ENCODE peak calls at places on chromosome 7, in seven cellular contexts. G is ascending aorta, T is left ventricle myocardium inferior, E is neural progenitor cell, D is mucosa of descending colon, C is ovary, P is A673. A is an unnamed sample.

GRCh38 chr7:47513741-47514241 is 68.1 kb downstream of the TNS3 start:
- DNase-seq in T (no peak), G (no peak), P (no peak), C (no peak), E (peak; percentile 29), D (no peak), A (no peak)

GRCh38 chr7:105787071-105787470 is 89.3 kb downstream of the ATXN7L1 start:
- DNase-seq in D (no peak), E (no peak), P (no peak), C (no peak), T (no peak), G (no peak), A (no peak)

GRCh38 chr7:80517177-80517804 is 5.4 kb upstream of the GNAT3 start:
- DNase-seq in P (no peak), T (no peak), E (no peak), D (no peak), G (no peak), C (no peak), A (no peak)

GRCh38 chr7:114715907-114716306 is 206.0 kb upstream of the MDFIC start:
- DNase-seq in D (no peak), G (no peak), E (no peak), C (no peak), P (no peak), T (no peak), A (no peak)

GRCh38 chr7:113379746-113380145 is 261.4 kb upstream of the SMIM30 start:
- DNase-seq in P (no peak), C (no peak), G (no peak), D (no peak), T (no peak), E (no peak), A (no peak)

GRCh38 chr7:131880078-131880477 is 323.6 kb upstream of the PODXL start:
- DNase-seq in T (no peak), E (no peak), G (no peak), D (no peak), C (no peak), P (no peak), A (no peak)

GRCh38 chr7:128831178-128831993 is 1.2 kb downstream of the FLNC start:
- DNase-seq in T (peak; percentile 71), G (peak; percentile 80), C (peak; percentile 43), D (no peak), E (peak; percentile 75), P (no peak), A (no peak)

GRCh38 chr7:135414850-135415439 is 95.0 kb downstream of the CNOT4 start:
- DNase-seq in C (no peak), G (no peak), E (peak; percentile 75), P (peak; percentile 64), D (no peak), T (no peak), A (no peak)

GRCh38 chr7:104341545-104341944 is 13.1 kb downstream of the LHFPL3 start:
- DNase-seq in P (peak; percentile 29), G (no peak), T (no peak), D (no peak), E (peak; percentile 50), C (no peak), A (no peak)

GRCh38 chr7:30422922-30423321 is 55.7 kb downstream of the NOD1 start:
- DNase-seq in D (no peak), G (no peak), C (no peak), P (peak; percentile 24), E (no peak), T (no peak), A (no peak)

GRCh38 chr7:81457858-81458522 is 311.9 kb downstream of the HGF start:
- DNase-seq in D (no peak), T (no peak), E (no peak), C (no peak), P (peak; percentile 63), G (no peak), A (peak; percentile 63)

GRCh38 chr7:65265959-65266519 is 107.6 kb upstream of the ZNF92 start:
- DNase-seq in P (no peak), D (no peak), T (no peak), E (no peak), G (no peak), C (no peak), A (no peak)

DNA sequence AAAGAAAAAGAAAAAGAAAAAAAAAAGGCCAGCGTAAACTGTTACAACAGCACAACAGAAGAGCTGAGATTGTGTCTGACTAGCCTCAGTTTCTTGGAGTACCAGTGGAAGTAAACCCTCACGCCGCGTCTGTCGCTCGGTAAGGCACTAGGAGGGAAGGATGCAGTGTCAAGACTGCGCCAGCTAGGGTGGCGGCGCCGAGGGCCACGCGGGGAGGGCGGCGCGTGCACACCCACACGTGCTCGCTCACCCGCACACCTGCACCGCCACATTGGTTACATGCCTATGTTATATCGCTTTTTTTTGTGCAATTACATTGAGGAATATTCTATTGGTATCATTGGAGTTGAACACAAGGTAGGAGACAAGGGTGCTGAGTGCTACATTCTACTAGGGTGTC is 48.2 kb downstream of the CLEC2L start:
- DNase-seq in E (no peak), G (peak; percentile 41), P (no peak), T (no peak), C (no peak), D (no peak), A (no peak)
- H3K36me3 ChIP-seq in E (no peaks in the 10 kb centered on the region), G (peaks cover 60% of the 10 kb centered on the region), P (no peaks in the 10 kb centered on the region), T (peaks cover 77% of the 10 kb centered on the region), C (no peaks in the 10 kb centered on the region), D (no peaks in the 10 kb centered on the region), A (no peaks in the 10 kb centered on the region)

GRCh38 chr7:92567460-92567859 is 22.7 kb downstream of the FAM133B start:
- DNase-seq in E (no peak), P (no peak), C (no peak), G (no peak), D (no peak), T (no peak), A (no peak)
- H3K36me3 ChIP-seq in E (peaks cover 27% of the 10 kb centered on the region), P (peaks cover 53% of the 10 kb centered on the region), C (no peaks in the 10 kb centered on the region), G (peaks cover 76% of the 10 kb centered on the region), D (peaks cover 4% of the 10 kb centered on the region), T (peaks cover 92% of the 10 kb centered on the region), A (peaks cover 76% of the 10 kb centered on the region)

GRCh38 chr7:27920281-27920946 is 180.5 kb downstream of the TAX1BP1 start:
- DNase-seq in G (no peak), P (no peak), D (no peak), E (no peak), T (no peak), C (no peak), A (no peak)
- H3K36me3 ChIP-seq in G (no peaks in the 10 kb centered on the region), P (no peaks in the 10 kb centered on the region), D (no peaks in the 10 kb centered on the region), E (no peaks in the 10 kb centered on the region), T (peaks cover 6% of the 10 kb centered on the region), C (no peaks in the 10 kb centered on the region), A (no peaks in the 10 kb centered on the region)

GRCh38 chr7:55423277-55423711 is 58.2 kb downstream of the LANCL2 start:
- DNase-seq in T (no peak), P (no peak), G (no peak), E (no peak), C (no peak), D (no peak), A (no peak)
- H3K36me3 ChIP-seq in T (peaks cover 10% of the 10 kb centered on the region), P (no peaks in the 10 kb centered on the region), G (peaks cover 15% of the 10 kb centered on the region), E (no peaks in the 10 kb centered on the region), C (no peaks in the 10 kb centered on the region), D (no peaks in the 10 kb centered on the region), A (no peaks in the 10 kb centered on the region)

GRCh38 chr7:94420321-94420720 is 25.6 kb downstream of the COL1A2 start:
- DNase-seq in C (no peak), G (no peak), D (no peak), E (no peak), T (no peak), P (no peak), A (no peak)
- H3K36me3 ChIP-seq in C (no peaks in the 10 kb centered on the region), G (peaks cover 100% of the 10 kb centered on the region), D (no peaks in the 10 kb centered on the region), E (peaks cover 4% of the 10 kb centered on the region), T (peaks cover 61% of the 10 kb centered on the region), P (peaks cover 98% of the 10 kb centered on the region), A (peaks cover 94% of the 10 kb centered on the region)

DNA sequence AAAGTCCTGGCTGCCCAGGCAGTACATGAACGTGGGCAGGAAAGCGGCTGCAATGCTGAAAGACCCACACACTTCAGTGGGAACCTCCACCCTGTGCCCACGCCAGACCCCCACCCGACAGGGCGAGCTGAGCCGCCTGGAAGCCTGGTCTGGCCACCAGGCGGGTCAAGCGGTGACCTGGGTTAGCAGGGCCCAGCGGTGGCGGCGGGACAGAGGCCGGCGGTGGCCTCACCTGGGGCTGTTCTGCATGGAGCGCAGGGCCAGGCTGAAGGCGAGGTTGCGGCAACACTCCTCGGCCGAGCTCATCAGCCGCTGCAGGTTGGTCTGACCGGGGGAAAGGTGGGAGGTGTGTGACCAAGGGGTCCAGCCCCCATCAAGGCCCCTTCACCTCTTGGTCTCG is 11.6 kb upstream of the MICALL2 start:
- DNase-seq in G (no peak), T (no peak), P (no peak), D (no peak), C (no peak), E (no peak), A (no peak)
- H3K36me3 ChIP-seq in G (peaks cover 67% of the 10 kb centered on the region), T (peaks cover 65% of the 10 kb centered on the region), P (peaks cover 19% of the 10 kb centered on the region), D (no peaks in the 10 kb centered on the region), C (no peaks in the 10 kb centered on the region), E (no peaks in the 10 kb centered on the region), A (peaks cover 6% of the 10 kb centered on the region)

DNA sequence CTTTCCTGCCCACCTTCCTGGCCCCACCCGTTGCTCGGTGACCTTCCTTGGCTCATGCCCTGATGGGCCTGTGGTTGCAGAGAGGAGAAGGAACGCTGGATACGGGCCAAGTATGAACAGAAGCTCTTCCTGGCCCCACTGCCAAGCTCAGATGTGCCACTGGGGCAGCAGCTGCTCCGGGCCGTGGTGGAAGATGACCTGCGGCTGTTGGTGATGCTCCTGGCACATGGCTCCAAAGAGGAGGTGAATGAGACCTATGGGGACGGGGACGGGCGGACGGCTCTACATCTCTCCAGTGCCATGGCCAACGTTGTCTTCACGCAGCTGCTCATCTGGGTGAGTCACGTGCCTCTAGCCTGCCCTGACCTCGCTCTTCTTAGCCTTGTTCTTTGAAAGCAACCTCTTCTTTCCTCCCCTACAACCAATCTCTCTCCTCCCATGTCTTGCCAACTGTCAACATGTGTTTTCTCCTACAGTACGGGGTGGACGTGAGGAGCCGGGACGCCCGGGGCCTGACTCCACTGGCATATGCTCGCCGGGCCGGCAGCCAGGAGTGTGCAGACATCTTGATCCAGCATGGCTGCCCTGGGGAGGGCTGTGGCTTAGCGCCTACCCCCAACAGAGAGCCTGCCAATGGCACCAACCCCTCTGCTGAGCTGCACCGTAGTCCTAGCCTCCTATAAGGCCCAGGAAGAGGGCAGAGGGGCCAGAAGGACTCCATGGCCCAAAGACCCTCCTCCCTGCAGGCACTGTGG is 24.1 kb downstream of the GBX1 start:
- DNase-seq in P (no peak), T (no peak), C (no peak), E (no peak), D (no peak), G (peak; percentile 55), A (no peak)
- H3K36me3 ChIP-seq in P (peaks cover 24% of the 10 kb centered on the region), T (peaks cover 26% of the 10 kb centered on the region), C (no peaks in the 10 kb centered on the region), E (no peaks in the 10 kb centered on the region), D (no peaks in the 10 kb centered on the region), G (peaks cover 51% of the 10 kb centered on the region), A (peaks cover 10% of the 10 kb centered on the region)

DNA sequence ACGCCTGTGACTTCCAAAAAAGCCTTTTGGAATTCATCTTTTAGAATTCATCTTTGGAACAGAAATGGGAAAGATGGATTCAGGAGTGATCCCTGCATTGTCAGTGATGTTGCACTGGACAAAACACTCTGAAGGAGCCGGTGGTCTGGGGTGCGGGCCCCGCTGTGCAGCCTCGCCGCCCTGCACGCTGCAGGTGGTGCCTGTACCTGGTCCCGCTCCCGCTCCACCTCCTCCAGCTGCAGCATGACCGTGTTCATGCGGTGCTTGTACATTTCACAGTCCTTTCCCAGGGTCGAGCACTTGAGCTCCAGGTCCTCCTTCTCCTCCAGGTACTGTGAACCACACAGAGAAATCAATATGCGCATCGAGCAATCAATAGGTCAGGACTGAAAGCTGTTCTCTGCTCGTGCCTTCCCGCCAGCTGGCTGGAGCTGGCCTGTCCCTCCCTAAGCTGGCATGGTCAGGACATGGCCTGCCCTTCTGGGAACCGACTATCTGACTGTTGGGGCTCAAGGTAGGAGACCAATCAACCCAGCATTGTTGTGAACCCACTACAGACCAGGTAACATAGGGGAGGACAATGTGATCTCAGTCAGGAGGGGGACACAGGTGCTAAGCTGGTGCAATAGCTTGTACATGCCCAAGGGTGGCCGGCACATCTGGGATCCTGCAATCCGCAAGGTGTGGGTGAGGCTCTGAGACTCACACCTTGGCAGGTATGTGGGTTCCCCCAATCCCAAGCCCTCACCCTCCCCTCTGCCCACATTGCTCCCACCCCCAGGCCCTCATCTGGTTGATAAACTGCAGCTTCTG is 93.8 kb upstream of the GNA12 start:
- DNase-seq in P (no peak), E (no peak), D (no peak), T (no peak), G (no peak), C (peak; percentile 1), A (no peak)
- H3K36me3 ChIP-seq in P (no peaks in the 10 kb centered on the region), E (no peaks in the 10 kb centered on the region), D (no peaks in the 10 kb centered on the region), T (no peaks in the 10 kb centered on the region), G (no peaks in the 10 kb centered on the region), C (no peaks in the 10 kb centered on the region), A (no peaks in the 10 kb centered on the region)

A was measured in SK-N-MC.